ENCODE peak calls at places on chromosomes 2 and 18, in seven cellular contexts. S is lung, X is left ventricle myocardium inferior, I is nephron progenitor cell, E is neural crest cell, K is astrocyte of the spinal cord, D is GM12865. N is an unnamed sample.

GRCh38 chr2:234467289-234467688 is 29.6 kb downstream of the ARL4C start:
- DNase-seq in S (no peak), X (no peak), I (no peak), E (no peak), K (peak; percentile 65), D (no peak), N (no peak)

GRCh38 chr18:79524181-79525078 is 128.7 kb downstream of the NFATC1 start:
- DNase-seq in S (no peak), X (no peak), I (no peak), E (no peak), K (no peak), D (peak; percentile 8), N (peak; percentile 68)

GRCh38 chr2:28096421-28096820 is 205.9 kb downstream of the BABAM2 start:
- DNase-seq in S (no peak), X (no peak), I (no peak), E (no peak), K (no peak), D (no peak), N (no peak)

GRCh38 chr2:144946263-144946662 is 426.3 kb upstream of the ZEB2 start:
- DNase-seq in S (no peak), X (no peak), I (no peak), E (no peak), K (no peak), D (no peak), N (no peak)

GRCh38 chr2:46334389-46335345 is 37.5 kb downstream of the EPAS1 start:
- DNase-seq in S (no peak), X (no peak), I (no peak), E (no peak), K (peak; percentile 89), D (no peak), N (no peak)

GRCh38 chr2:88090446-88091283 is 23.0 kb downstream of the SMYD1 start:
- DNase-seq in S (no peak), X (no peak), I (no peak), E (no peak), K (no peak), D (no peak), N (no peak)

GRCh38 chr2:194539436-194539835 is 1117.6 kb upstream of the SLC39A10 start:
- DNase-seq in S (no peak), X (no peak), I (peak; percentile 13), E (no peak), K (no peak), D (no peak), N (no peak)

GRCh38 chr18:26628017-26628416 is 79.7 kb upstream of the KCTD1 start:
- DNase-seq in S (no peak), X (no peak), I (no peak), E (no peak), K (no peak), D (no peak), N (no peak)

GRCh38 chr2:44674473-44675299 is 266.8 kb upstream of the SIX3 start:
- DNase-seq in S (no peak), X (no peak), I (no peak), E (no peak), K (no peak), D (no peak), N (no peak)

GRCh38 chr2:54903736-54904554 is 146.3 kb downstream of the RTN4 start:
- DNase-seq in S (peak; percentile 34), X (no peak), I (no peak), E (no peak), K (peak; percentile 98), D (peak; percentile 14), N (no peak)

GRCh38 chr18:10523544-10523943 is 2.3 kb upstream of the NAPG start:
- DNase-seq in S (no peak), X (no peak), I (no peak), E (no peak), K (no peak), D (no peak), N (no peak)

GRCh38 chr18:78583739-78584066 is 395.9 kb upstream of the SALL3 start:
- DNase-seq in S (no peak), X (no peak), I (no peak), E (no peak), K (no peak), D (no peak), N (no peak)

GRCh38 chr18:26322892-26323653 is 96.8 kb downstream of the TAF4B start:
- DNase-seq in S (no peak), X (no peak), I (no peak), E (no peak), K (peak; percentile 51), D (no peak), N (no peak)

GRCh38 chr2:168338803-168339437 is 91.5 kb upstream of the STK39 start:
- DNase-seq in S (no peak), X (no peak), I (no peak), E (no peak), K (no peak), D (no peak), N (no peak)

GRCh38 chr2:120641366-120641771 is 94.3 kb upstream of the GLI2 start:
- DNase-seq in S (no peak), X (no peak), I (no peak), E (no peak), K (peak; percentile 15), D (no peak), N (no peak)

GRCh38 chr18:63216911-63217311 is 102.7 kb downstream of the BCL2 start:
- DNase-seq in S (no peak), X (no peak), I (no peak), E (no peak), K (no peak), D (peak; percentile 52), N (no peak)

GRCh38 chr2:158056875-158057274 is 44.8 kb upstream of the UPP2 start:
- DNase-seq in S (no peak), X (no peak), I (no peak), E (no peak), K (no peak), D (no peak), N (no peak)

GRCh38 chr2:220787251-220787650 is 784.9 kb downstream of the EPHA4 start:
- DNase-seq in S (no peak), X (no peak), I (no peak), E (no peak), K (no peak), D (no peak), N (no peak)

GRCh38 chr2:134919360-134920210 is 963 bp downstream of the CCNT2 start:
- DNase-seq in S (peak; percentile 33), X (peak; percentile 16), I (no peak), E (peak; percentile 23), K (peak; percentile 33), D (peak; percentile 70), N (peak; percentile 17)

GRCh38 chr2:124683536-124684407 is 658.7 kb downstream of the CNTNAP5 start:
- DNase-seq in S (no peak), X (no peak), I (no peak), E (no peak), K (peak; percentile 15), D (no peak), N (no peak)

GRCh38 chr2:168944065-168944464 is 43.0 kb downstream of the G6PC2 start:
- DNase-seq in S (no peak), X (no peak), I (peak; percentile 5), E (no peak), K (no peak), D (no peak), N (no peak)

GRCh38 chr2:200308421-200309295 is 2.2 kb downstream of the SPATS2L start:
- DNase-seq in S (no peak), X (no peak), I (no peak), E (no peak), K (peak; percentile 65), D (peak; percentile 11), N (no peak)

GRCh38 chr2:200306719-200306968 is 151 bp downstream of the SPATS2L start:
- DNase-seq in S (no peak), X (no peak), I (no peak), E (no peak), K (no peak), D (no peak), N (peak; percentile 84)

GRCh38 chr2:200306969-200307811 is 697 bp downstream of the SPATS2L start:
- DNase-seq in S (peak; percentile 32), X (peak; percentile 53), I (peak; percentile 65), E (peak; percentile 35), K (peak; percentile 37), D (peak; percentile 71), N (peak; percentile 82)

GRCh38 chr2:200308001-200308400 is 1.5 kb downstream of the SPATS2L start:
- DNase-seq in S (no peak), X (no peak), I (no peak), E (no peak), K (peak; percentile 59), D (no peak), N (no peak)

GRCh38 chr2:200305797-200306718 is at the start of gene SPATS2L:
- DNase-seq in S (peak; percentile 79), X (peak; percentile 86), I (peak; percentile 80), E (peak; percentile 56), K (peak; percentile 77), D (peak; percentile 86), N (peak; percentile 16)
- TF ChIP-seq CTCF in S (no peak), X (peak; percentile 32), I (no peak), E (peak; percentile 49), K (no peak), D (no peak), N (no peak)

GRCh38 chr2:151193576-151193975 is 68.1 kb downstream of the RBM43 start:
- DNase-seq in S (no peak), X (no peak), I (no peak), E (no peak), K (no peak), D (peak; percentile 4), N (no peak)
- TF ChIP-seq CTCF in S (no peak), X (no peak), I (no peak), E (no peak), K (no peak), D (no peak), N (no peak)

DNA sequence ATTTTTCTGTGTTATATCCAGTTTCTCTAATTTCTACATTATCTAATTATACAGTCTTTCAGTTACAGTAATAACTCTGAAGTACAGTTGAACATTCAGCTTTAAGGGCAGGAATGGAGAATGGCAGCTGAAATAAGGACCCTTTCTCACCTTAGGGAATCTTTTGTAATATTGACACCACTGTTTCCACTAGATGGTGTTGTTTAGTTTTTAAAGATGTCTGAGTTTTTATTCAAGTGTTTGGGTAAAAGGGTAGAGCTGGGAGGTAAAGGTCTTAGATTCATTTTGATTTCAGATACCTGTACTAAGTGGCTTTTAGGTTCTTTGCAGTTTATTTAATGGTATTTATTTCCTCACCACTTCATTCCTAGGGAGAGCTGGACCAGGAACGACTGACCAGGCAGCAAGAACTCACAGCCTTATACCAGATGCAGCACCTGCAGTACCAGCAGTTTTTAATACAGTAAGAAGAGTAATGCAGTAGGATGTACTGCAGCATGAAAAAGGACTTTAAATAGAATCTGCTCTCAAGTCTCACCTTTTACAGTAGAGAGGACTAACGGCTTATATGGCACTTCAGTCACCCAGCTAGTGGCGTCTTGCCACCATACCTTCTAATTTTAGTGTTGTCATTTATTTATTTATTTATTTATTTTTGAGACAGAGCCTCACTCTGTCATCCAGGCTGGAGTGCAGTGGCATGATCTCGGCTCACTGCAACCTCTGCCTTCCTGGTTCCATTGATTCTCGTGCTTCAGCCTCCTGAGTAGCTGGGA is 33.2 kb upstream of the KCNJ13 start:
- DNase-seq in S (no peak), X (peak; percentile 17), I (no peak), E (no peak), K (no peak), D (no peak), N (no peak)
- TF ChIP-seq CTCF in S (no peak), X (no peak), I (no peak), E (no peak), K (no peak), D (no peak), N (no peak)

DNA sequence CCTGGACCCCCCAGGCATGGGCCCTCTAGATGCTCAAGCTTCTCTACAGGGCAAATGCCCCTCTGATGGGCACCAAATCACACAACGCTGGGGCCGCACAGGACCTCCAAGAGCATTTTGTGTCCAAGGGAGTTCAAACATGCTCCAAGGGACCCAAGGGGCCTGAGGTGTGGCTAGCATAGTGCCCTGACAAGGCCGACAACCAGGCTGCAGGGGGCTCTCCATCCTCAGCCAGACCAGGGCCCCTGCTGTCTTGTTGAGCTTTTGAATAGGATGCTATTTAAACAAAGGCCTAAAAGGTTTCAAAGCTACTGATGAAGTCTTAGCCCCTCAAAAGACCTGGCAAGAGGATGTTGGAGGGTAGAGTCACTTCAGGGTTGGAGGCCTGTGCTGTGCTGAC is 33.1 kb downstream of the EN1 start:
- DNase-seq in S (no peak), X (no peak), I (no peak), E (no peak), K (no peak), D (no peak), N (no peak)
- TF ChIP-seq CTCF in S (no peak), X (no peak), I (no peak), E (no peak), K (no peak), D (no peak), N (no peak)

N was measured in GM20000.